ENCODE peak calls at places on chromosomes 4 and X, in eight cellular contexts. C is GM23248, Q is left lung, D is stomach, R is breast epithelium, E is right cardiac atrium, V is tibial artery, U is endothelial cell of umbilical vein. F is an unnamed sample. For H3K9me3, the result is how much of the 10 kb centered on the place peaks cover.

GRCh38 chrX:11099465-11099864 is 11.7 kb upstream of the HCCS start:
- DNase-seq in C (no peak), Q (no peak), D (no peak), V (no peak), R (no peak), E (no peak), U (no peak), F (no peak)

GRCh38 chr4:65535128-65535527 is 135.2 kb downstream of the EPHA5 start:
- DNase-seq in V (no peak), U (peak), E (no peak), Q (no peak), R (no peak), D (no peak), C (no peak), F (no peak)

GRCh38 chr4:7964890-7965662 is 25.4 kb upstream of the AFAP1 start:
- DNase-seq in E (peak), D (no peak), C (peak), U (peak), R (no peak), Q (peak), V (no peak), F (no peak)

GRCh38 chr4:128858875-128859696 is 49.6 kb downstream of the JADE1 start:
- DNase-seq in C (peak), U (no peak), R (no peak), D (no peak), V (no peak), Q (no peak), E (no peak), F (peak)

GRCh38 chr4:97330915-97331314 is 812.4 kb downstream of the STPG2 start:
- DNase-seq in C (no peak), U (no peak), E (no peak), R (no peak), V (no peak), Q (no peak), D (no peak), F (no peak)

GRCh38 chrX:124300412-124300811 is 32.0 kb upstream of the TEX13D start:
- DNase-seq in U (no peak), R (no peak), C (no peak), D (no peak), E (no peak), Q (no peak), V (no peak), F (no peak)

GRCh38 chrX:36116222-36116621 is 196.7 kb downstream of the CFAP47 start:
- DNase-seq in R (no peak), V (no peak), D (no peak), C (no peak), U (no peak), Q (no peak), E (no peak), F (no peak)

GRCh38 chrX:71216446-71216845 is 6.6 kb upstream of the GJB1 start:
- DNase-seq in C (no peak), V (no peak), E (no peak), Q (no peak), U (no peak), R (no peak), D (no peak), F (no peak)

GRCh38 chr4:38514465-38515146 is 149.4 kb upstream of the KLF3 start:
- DNase-seq in Q (no peak), V (no peak), E (no peak), U (no peak), R (no peak), C (no peak), D (no peak), F (no peak)

GRCh38 chrX:41705680-41706374 is 17.1 kb downstream of the GPR34 start:
- DNase-seq in V (no peak), D (no peak), Q (no peak), E (no peak), R (no peak), C (no peak), U (peak), F (no peak)

GRCh38 chr4:153341575-153342090 is 2.9 kb upstream of the MND1 start:
- DNase-seq in R (no peak), V (no peak), U (peak), E (no peak), Q (no peak), D (no peak), C (peak), F (no peak)

GRCh38 chr4:94436512-94436911 is 15.2 kb upstream of the PDLIM5 start:
- DNase-seq in U (no peak), V (no peak), E (no peak), Q (no peak), C (no peak), D (no peak), R (no peak), F (no peak)

GRCh38 chrX:110561036-110561435 is 202.4 kb downstream of the RTL9 start:
- DNase-seq in E (no peak), D (no peak), U (no peak), C (peak), R (no peak), Q (no peak), V (no peak), F (no peak)

GRCh38 chrX:103220511-103221406 is 5.9 kb downstream of the BEX4 start:
- DNase-seq in D (no peak), E (no peak), V (no peak), C (no peak), U (no peak), R (no peak), Q (peak), F (no peak)

GRCh38 chrX:2264179-2265030 is 236.4 kb downstream of the DHRSX start:
- DNase-seq in D (no peak), E (no peak), Q (no peak), C (no peak), V (peak), R (no peak), U (no peak), F (no peak)

GRCh38 chrX:95427389-95427788 is 1257.3 kb upstream of the DIAPH2 start:
- DNase-seq in E (no peak), V (no peak), Q (no peak), D (no peak), R (no peak), U (no peak), C (peak), F (no peak)

GRCh38 chr4:8730681-8731080 is 138.1 kb downstream of the CPZ start:
- DNase-seq in C (no peak), D (peak), U (no peak), Q (peak), V (no peak), R (no peak), E (no peak), F (no peak)

GRCh38 chr4:157741642-157742041 is 431.2 kb downstream of the GASK1B start:
- DNase-seq in E (no peak), R (no peak), D (no peak), C (no peak), Q (no peak), U (peak), V (no peak), F (no peak)

GRCh38 chr4:157739237-157739636 is 433.6 kb downstream of the GASK1B start:
- DNase-seq in D (no peak), V (no peak), U (peak), C (peak), R (no peak), Q (no peak), E (no peak), F (no peak)
- H3K9me3 ChIP-seq in D (under half), V (under half), U (under half), C (under half), R (under half), Q (under half), E (under half), F (under half)

GRCh38 chr4:173289351-173289725 is 44.8 kb downstream of the HMGB2 start:
- DNase-seq in R (no peak), V (no peak), U (no peak), C (no peak), Q (no peak), D (no peak), E (no peak), F (no peak)
- H3K4me3 ChIP-seq in R (peak), V (no peak), U (no peak), C (no peak), Q (no peak), D (no peak), E (peak), F (no peak)

GRCh38 chrX:144722307-144722706 is 525.0 kb upstream of the SPANXN1 start:
- DNase-seq in R (no peak), U (no peak), Q (no peak), E (no peak), C (no peak), D (no peak), V (no peak), F (no peak)

GRCh38 chrX:144715356-144715755 is 531.9 kb upstream of the SPANXN1 start:
- DNase-seq in C (no peak), R (no peak), V (no peak), E (no peak), Q (no peak), U (no peak), D (no peak), F (no peak)

GRCh38 chrX:144716187-144716586 is 531.1 kb upstream of the SPANXN1 start:
- DNase-seq in C (no peak), V (no peak), Q (no peak), R (no peak), E (no peak), D (no peak), U (no peak), F (no peak)

DNA sequence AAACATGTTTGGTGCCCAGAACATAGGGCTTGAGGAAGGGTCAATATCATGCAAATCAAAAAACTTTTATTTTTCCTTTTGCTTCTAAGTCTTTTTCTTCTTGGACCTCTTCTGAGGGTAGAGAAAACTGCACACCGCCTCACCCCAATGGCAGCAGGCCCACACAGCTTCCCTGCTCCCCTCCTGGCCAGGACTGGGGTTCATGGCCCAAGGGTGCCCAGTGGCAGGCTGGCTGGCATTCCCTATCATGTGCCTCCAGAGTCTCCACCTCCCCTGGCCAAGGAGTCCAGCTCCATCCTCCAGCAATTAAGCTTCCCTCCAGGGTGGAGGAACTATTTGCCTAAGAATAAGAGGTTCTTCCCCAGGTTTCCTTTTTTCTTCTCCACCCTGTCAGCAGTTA is 529.6 kb upstream of the SPANXN1 start:
- DNase-seq in Q (no peak), C (no peak), R (no peak), V (no peak), U (no peak), D (no peak), E (no peak), F (no peak)
- H3K9me3 ChIP-seq in Q (under half), C (under half), R (under half), V (under half), U (under half), D (under half), E (under half), F (under half)

GRCh38 chrX:82335772-82336171 is 1133.9 kb downstream of the SH3BGRL start:
- DNase-seq in D (no peak), E (no peak), R (no peak), C (no peak), U (no peak), Q (no peak), V (no peak), F (no peak)

DNA sequence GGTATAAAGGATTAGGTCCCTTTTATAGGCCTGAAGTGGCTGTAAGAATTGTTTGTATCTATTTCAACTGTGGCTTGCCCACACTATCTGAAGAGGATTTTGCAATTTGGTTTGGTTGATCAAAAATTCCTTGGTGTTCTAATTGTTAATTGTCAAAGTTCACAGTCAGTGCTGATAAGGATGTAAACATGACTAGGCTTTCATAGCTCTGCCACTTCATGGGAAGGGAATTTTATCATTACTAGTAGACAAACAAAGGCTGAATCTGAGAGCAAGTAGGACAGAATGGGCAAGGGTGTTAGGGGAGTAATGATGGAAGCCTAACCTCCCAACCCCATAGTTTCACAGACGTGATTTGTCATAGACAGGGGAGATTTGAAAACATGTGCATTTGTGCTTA is 1131.7 kb downstream of the SH3BGRL start:
- DNase-seq in C (no peak), U (no peak), D (no peak), E (no peak), V (no peak), Q (no peak), R (no peak), F (no peak)
- H3K4me3 ChIP-seq in C (no peak), U (no peak), D (no peak), E (no peak), V (no peak), Q (no peak), R (no peak), F (no peak)

DNA sequence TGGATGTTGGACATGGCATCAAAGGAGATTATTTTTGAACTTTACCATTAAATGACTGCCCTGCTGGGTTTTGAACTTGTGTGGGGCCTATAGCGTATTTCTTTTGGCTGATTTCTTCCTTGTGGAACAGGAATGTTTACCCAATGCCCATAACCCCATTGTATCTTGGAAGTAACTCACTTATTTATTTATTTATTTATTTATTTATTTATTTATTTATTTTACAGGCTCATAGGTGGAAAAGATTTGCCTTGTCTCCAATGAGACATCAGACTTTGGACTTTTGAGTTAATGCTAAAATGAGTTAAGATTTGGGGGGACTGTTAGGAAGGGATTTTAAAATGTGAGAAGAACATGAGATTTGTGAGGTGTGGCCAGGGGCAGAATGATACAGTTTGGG is 273.1 kb downstream of the SLITRK2 start:
- DNase-seq in Q (no peak), D (no peak), V (no peak), U (no peak), R (no peak), C (no peak), E (no peak), F (no peak)
- H3K9me3 ChIP-seq in Q (under half), D (under half), V (under half), U (under half), R (under half), C (under half), E (under half), F (under half)

DNA sequence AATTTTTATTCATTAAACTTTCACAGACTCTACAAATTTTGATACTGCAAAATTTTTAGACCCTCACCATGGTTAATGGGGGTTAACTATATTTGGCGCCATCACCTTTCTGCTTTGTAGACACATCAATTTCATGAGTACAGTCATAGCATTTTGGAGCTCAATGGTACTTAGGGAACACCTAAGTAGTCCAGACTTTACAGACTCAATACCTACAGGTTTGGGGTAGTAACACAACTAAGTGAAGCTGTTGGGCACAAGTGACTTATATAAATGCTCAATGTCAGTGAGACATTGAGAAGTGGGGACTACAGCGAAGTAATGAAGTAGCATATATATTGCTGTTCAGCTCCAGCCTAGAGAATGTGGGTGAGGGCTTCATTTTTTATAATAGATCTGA is 7.5 kb downstream of the GPRIN3 start:
- DNase-seq in D (no peak), V (no peak), E (no peak), R (no peak), C (no peak), U (no peak), Q (no peak), F (no peak)
- H3K4me3 ChIP-seq in D (no peak), V (no peak), E (no peak), R (no peak), C (no peak), U (no peak), Q (no peak), F (no peak)

GRCh38 chrX:63363788-63364187 is 12.7 kb upstream of the SPIN4 start:
- DNase-seq in D (no peak), V (no peak), E (no peak), U (no peak), Q (no peak), C (no peak), R (no peak), F (no peak)

DNA sequence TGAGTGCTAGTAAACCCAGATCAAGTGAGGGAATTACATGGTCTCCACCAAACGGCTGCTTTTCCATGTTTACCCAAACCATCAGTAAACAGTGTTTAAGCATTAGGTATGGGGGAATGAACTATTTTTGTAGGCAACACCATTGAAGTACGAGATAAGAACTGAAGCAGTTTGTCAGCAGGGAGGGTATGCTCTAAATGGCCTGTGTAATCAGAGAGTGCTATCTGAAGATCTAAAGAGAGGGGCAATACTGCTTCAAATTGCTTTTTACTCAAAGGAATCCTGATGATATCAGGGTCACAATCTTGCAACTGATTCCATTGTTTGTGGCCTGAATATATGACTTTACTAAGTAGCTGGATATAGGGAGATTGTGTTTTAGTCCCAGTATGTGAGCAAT is 10.4 kb upstream of the SPIN4 start:
- DNase-seq in E (no peak), R (no peak), V (no peak), C (no peak), U (no peak), Q (no peak), D (no peak), F (no peak)
- H3K9me3 ChIP-seq in E (under half), R (under half), V (under half), C (under half), U (under half), Q (under half), D (under half), F (under half)

DNA sequence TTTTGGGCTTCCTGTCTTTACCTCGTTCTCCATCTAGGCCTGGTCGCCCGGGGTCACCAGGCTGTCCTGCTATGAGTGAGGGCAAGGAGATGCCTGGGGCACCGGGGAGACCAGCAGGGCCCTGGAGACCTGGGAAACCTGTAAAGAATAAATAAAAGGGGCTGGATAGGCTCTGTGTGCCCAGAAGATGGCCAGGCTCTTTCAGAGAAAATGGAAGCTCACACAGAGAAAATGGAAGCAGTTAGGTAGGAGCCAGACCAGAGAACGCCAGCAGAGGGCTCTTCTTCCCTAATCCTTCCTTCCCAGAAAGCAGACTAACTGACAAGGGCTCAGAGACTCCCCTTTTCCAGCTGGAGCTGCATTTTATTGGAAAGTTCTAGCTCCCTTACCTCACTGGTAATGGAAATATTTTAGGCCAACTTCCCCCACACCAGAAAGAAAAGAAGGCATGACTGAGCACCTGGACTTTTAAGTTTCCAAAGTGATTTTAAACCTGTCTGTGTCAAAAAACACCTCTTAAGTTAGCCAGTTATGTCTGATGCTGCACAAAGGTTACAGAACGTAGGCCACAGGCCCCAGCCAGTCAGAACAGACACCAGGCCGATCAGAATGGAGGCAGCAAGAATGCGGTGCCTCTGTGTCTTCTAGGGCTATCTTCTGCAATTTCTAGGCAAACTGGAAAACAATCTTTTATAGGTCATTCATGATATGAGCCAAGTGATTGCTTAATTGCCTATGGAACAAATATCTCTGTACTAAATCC is 74.0 kb downstream of the ATG4A start:
- DNase-seq in D (peak), C (peak), V (no peak), E (no peak), Q (no peak), U (peak), R (no peak), F (peak)
- H3K4me3 ChIP-seq in D (no peak), C (no peak), V (no peak), E (no peak), Q (no peak), U (no peak), R (no peak), F (no peak)

GRCh38 chr4:243407-243806 is 61.9 kb downstream of the ZNF732 start:
- DNase-seq in C (no peak), R (no peak), V (no peak), Q (no peak), E (no peak), D (no peak), U (no peak), F (no peak)

GRCh38 chr4:244471-244870 is 60.8 kb downstream of the ZNF732 start:
- DNase-seq in U (peak), C (peak), D (peak), E (no peak), Q (no peak), R (no peak), V (no peak), F (no peak)

DNA sequence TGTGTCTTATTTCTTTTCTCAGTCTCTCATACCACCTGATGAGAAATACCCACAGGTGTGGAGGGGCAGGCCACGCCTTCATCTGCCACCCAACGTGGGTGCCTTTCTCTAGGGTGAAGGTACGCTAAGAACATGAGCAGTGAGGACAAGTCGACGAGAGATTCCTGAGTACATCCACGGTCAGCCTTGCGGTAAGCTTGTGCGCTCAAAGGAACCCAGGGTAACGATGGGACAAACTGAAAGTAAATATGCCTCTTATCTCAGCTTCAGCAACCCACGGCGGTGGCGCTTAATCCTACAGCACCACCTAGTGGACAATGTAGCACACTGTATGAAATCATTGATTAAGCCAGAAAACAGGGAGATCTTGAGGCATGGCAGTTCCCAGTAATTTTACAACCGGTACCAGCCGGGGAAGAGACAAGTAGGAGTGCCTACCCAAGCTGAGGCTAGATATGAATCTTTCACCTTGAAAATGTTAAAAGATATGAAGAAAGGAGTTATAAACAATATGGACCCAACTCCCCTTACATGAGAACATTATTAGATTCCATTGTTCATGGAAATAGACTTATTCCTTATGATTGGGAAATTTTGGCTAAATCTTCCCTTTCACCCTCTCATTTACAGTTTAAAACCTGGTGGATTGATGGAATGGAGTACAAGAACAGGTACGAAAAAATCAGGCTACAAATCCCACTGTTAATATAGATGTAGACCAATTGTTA is 63.0 kb downstream of the ZNF732 start:
- DNase-seq in V (peak), Q (peak), R (peak), C (peak), D (peak), E (peak), U (peak), F (peak)
- H3K9me3 ChIP-seq in V (under half), Q (under half), R (under half), C (under half), D (under half), E (under half), U (under half), F (under half)

F was measured in ovary.